ENCODE peak calls at places on chromosomes 13 and 19, in eight cellular contexts. One of them, this sample, is unnamed.

GRCh38 chr19:33568706-33569105 is 47.1 kb upstream of the PEPD start:
- DNase-seq in AG08395: no peak
- DNase-seq in fibroblast of lung: no peak
- DNase-seq in breast epithelium: no peak
- DNase-seq in NCI-H1092: no peak
- DNase-seq in effector CD8-positive, alpha-beta T cell: no peak
- DNase-seq in activated T-cell treated with anti-CD3 and anti-CD28 coated beads for 1 hour: no peak
- DNase-seq in fibroblast of pulmonary artery: no peak
- DNase-seq in this sample: no peak

GRCh38 chr13:111159362-111160320 is 44.5 kb downstream of the ARHGEF7 start:
- DNase-seq in AG08395: no peak
- DNase-seq in fibroblast of lung: no peak
- DNase-seq in breast epithelium: no peak
- DNase-seq in NCI-H1092: no peak
- DNase-seq in effector CD8-positive, alpha-beta T cell: no peak
- DNase-seq in activated T-cell treated with anti-CD3 and anti-CD28 coated beads for 1 hour: no peak
- DNase-seq in fibroblast of pulmonary artery: no peak
- DNase-seq in this sample: no peak

GRCh38 chr13:76828316-76828741 is 57.9 kb downstream of the KCTD12 start:
- DNase-seq in AG08395: peak
- DNase-seq in fibroblast of lung: no peak
- DNase-seq in breast epithelium: no peak
- DNase-seq in NCI-H1092: no peak
- DNase-seq in effector CD8-positive, alpha-beta T cell: no peak
- DNase-seq in activated T-cell treated with anti-CD3 and anti-CD28 coated beads for 1 hour: no peak
- DNase-seq in fibroblast of pulmonary artery: no peak
- DNase-seq in this sample: no peak

GRCh38 chr13:74305876-74306275 is 171.7 kb upstream of the KLF12 start:
- DNase-seq in AG08395: no peak
- DNase-seq in fibroblast of lung: peak
- DNase-seq in breast epithelium: no peak
- DNase-seq in NCI-H1092: no peak
- DNase-seq in effector CD8-positive, alpha-beta T cell: no peak
- DNase-seq in activated T-cell treated with anti-CD3 and anti-CD28 coated beads for 1 hour: no peak
- DNase-seq in fibroblast of pulmonary artery: no peak
- DNase-seq in this sample: no peak

GRCh38 chr19:51542699-51543098 is 11.2 kb upstream of the SIGLEC6 start:
- DNase-seq in AG08395: no peak
- DNase-seq in fibroblast of lung: no peak
- DNase-seq in breast epithelium: peak
- DNase-seq in NCI-H1092: no peak
- DNase-seq in effector CD8-positive, alpha-beta T cell: no peak
- DNase-seq in activated T-cell treated with anti-CD3 and anti-CD28 coated beads for 1 hour: no peak
- DNase-seq in fibroblast of pulmonary artery: no peak
- DNase-seq in this sample: no peak

GRCh38 chr19:53631949-53632407 is at the start of gene DPRX:
- DNase-seq in AG08395: no peak
- DNase-seq in fibroblast of lung: no peak
- DNase-seq in breast epithelium: no peak
- DNase-seq in NCI-H1092: no peak
- DNase-seq in effector CD8-positive, alpha-beta T cell: no peak
- DNase-seq in activated T-cell treated with anti-CD3 and anti-CD28 coated beads for 1 hour: no peak
- DNase-seq in fibroblast of pulmonary artery: no peak
- DNase-seq in this sample: no peak

GRCh38 chr19:6999938-7000732 is 21.1 kb downstream of the MBD3L2B start:
- DNase-seq in AG08395: no peak
- DNase-seq in fibroblast of lung: no peak
- DNase-seq in breast epithelium: no peak
- DNase-seq in NCI-H1092: no peak
- DNase-seq in effector CD8-positive, alpha-beta T cell: no peak
- DNase-seq in activated T-cell treated with anti-CD3 and anti-CD28 coated beads for 1 hour: no peak
- DNase-seq in fibroblast of pulmonary artery: no peak
- DNase-seq in this sample: no peak

GRCh38 chr19:3766520-3766919 is 4.0 kb downstream of the MRPL54 start:
- DNase-seq in AG08395: no peak
- DNase-seq in fibroblast of lung: no peak
- DNase-seq in breast epithelium: no peak
- DNase-seq in NCI-H1092: no peak
- DNase-seq in effector CD8-positive, alpha-beta T cell: no peak
- DNase-seq in activated T-cell treated with anti-CD3 and anti-CD28 coated beads for 1 hour: no peak
- DNase-seq in fibroblast of pulmonary artery: no peak
- DNase-seq in this sample: no peak

GRCh38 chr13:46339035-46339666 is 47.9 kb downstream of the RUBCNL start:
- DNase-seq in AG08395: peak
- DNase-seq in fibroblast of lung: peak
- DNase-seq in breast epithelium: no peak
- DNase-seq in NCI-H1092: no peak
- DNase-seq in effector CD8-positive, alpha-beta T cell: no peak
- DNase-seq in activated T-cell treated with anti-CD3 and anti-CD28 coated beads for 1 hour: no peak
- DNase-seq in fibroblast of pulmonary artery: peak
- DNase-seq in this sample: no peak

GRCh38 chr13:30442854-30443379 is 20.6 kb downstream of the UBE2L5 start:
- DNase-seq in AG08395: no peak
- DNase-seq in fibroblast of lung: no peak
- DNase-seq in breast epithelium: no peak
- DNase-seq in NCI-H1092: no peak
- DNase-seq in effector CD8-positive, alpha-beta T cell: no peak
- DNase-seq in activated T-cell treated with anti-CD3 and anti-CD28 coated beads for 1 hour: no peak
- DNase-seq in fibroblast of pulmonary artery: no peak
- DNase-seq in this sample: no peak

GRCh38 chr13:112246731-112247470 is 129.3 kb upstream of the SPACA7 start:
- DNase-seq in AG08395: no peak
- DNase-seq in fibroblast of lung: no peak
- DNase-seq in breast epithelium: no peak
- DNase-seq in NCI-H1092: no peak
- DNase-seq in effector CD8-positive, alpha-beta T cell: no peak
- DNase-seq in activated T-cell treated with anti-CD3 and anti-CD28 coated beads for 1 hour: no peak
- DNase-seq in fibroblast of pulmonary artery: no peak
- DNase-seq in this sample: no peak

GRCh38 chr13:43846496-43846895 is 33.0 kb downstream of the CCDC122 start:
- DNase-seq in AG08395: peak
- DNase-seq in fibroblast of lung: peak
- DNase-seq in breast epithelium: no peak
- DNase-seq in NCI-H1092: no peak
- DNase-seq in effector CD8-positive, alpha-beta T cell: no peak
- DNase-seq in activated T-cell treated with anti-CD3 and anti-CD28 coated beads for 1 hour: no peak
- DNase-seq in fibroblast of pulmonary artery: peak
- DNase-seq in this sample: no peak

GRCh38 chr19:50204811-50205675 is 1.6 kb downstream of the MYH14 start:
- DNase-seq in AG08395: no peak
- DNase-seq in fibroblast of lung: no peak
- DNase-seq in breast epithelium: peak
- DNase-seq in NCI-H1092: no peak
- DNase-seq in effector CD8-positive, alpha-beta T cell: no peak
- DNase-seq in activated T-cell treated with anti-CD3 and anti-CD28 coated beads for 1 hour: no peak
- DNase-seq in fibroblast of pulmonary artery: no peak
- DNase-seq in this sample: peak

GRCh38 chr19:9721861-9722260 is 46.7 kb downstream of the ZNF846 start:
- DNase-seq in AG08395: no peak
- DNase-seq in fibroblast of lung: no peak
- DNase-seq in breast epithelium: no peak
- DNase-seq in NCI-H1092: no peak
- DNase-seq in effector CD8-positive, alpha-beta T cell: no peak
- DNase-seq in activated T-cell treated with anti-CD3 and anti-CD28 coated beads for 1 hour: no peak
- DNase-seq in fibroblast of pulmonary artery: no peak
- DNase-seq in this sample: no peak

GRCh38 chr19:310141-310651 is 19.0 kb upstream of the PLPP2 start:
- DNase-seq in AG08395: no peak
- DNase-seq in fibroblast of lung: no peak
- DNase-seq in breast epithelium: no peak
- DNase-seq in NCI-H1092: no peak
- DNase-seq in effector CD8-positive, alpha-beta T cell: no peak
- DNase-seq in activated T-cell treated with anti-CD3 and anti-CD28 coated beads for 1 hour: no peak
- DNase-seq in fibroblast of pulmonary artery: no peak
- DNase-seq in this sample: no peak

GRCh38 chr19:23118400-23118799 is 1.6 kb downstream of the ZNF730 start:
- DNase-seq in AG08395: no peak
- DNase-seq in fibroblast of lung: no peak
- DNase-seq in breast epithelium: no peak
- DNase-seq in NCI-H1092: no peak
- DNase-seq in effector CD8-positive, alpha-beta T cell: no peak
- DNase-seq in activated T-cell treated with anti-CD3 and anti-CD28 coated beads for 1 hour: no peak
- DNase-seq in fibroblast of pulmonary artery: no peak
- DNase-seq in this sample: no peak

GRCh38 chr19:35847911-35848310 is 4.4 kb downstream of the NPHS1 start:
- DNase-seq in AG08395: no peak
- DNase-seq in fibroblast of lung: no peak
- DNase-seq in breast epithelium: no peak
- DNase-seq in NCI-H1092: no peak
- DNase-seq in effector CD8-positive, alpha-beta T cell: no peak
- DNase-seq in activated T-cell treated with anti-CD3 and anti-CD28 coated beads for 1 hour: no peak
- DNase-seq in fibroblast of pulmonary artery: no peak
- DNase-seq in this sample: no peak

GRCh38 chr19:19655641-19656343 is 7.7 kb downstream of the ATP13A1 start:
- DNase-seq in AG08395: no peak
- DNase-seq in fibroblast of lung: no peak
- DNase-seq in breast epithelium: no peak
- DNase-seq in NCI-H1092: no peak
- DNase-seq in effector CD8-positive, alpha-beta T cell: no peak
- DNase-seq in activated T-cell treated with anti-CD3 and anti-CD28 coated beads for 1 hour: no peak
- DNase-seq in fibroblast of pulmonary artery: no peak
- DNase-seq in this sample: no peak

GRCh38 chr19:49591731-49592485 is 926 bp downstream of the PRR12 start:
- DNase-seq in AG08395: peak
- DNase-seq in fibroblast of lung: peak
- DNase-seq in breast epithelium: no peak
- DNase-seq in NCI-H1092: peak
- DNase-seq in effector CD8-positive, alpha-beta T cell: peak
- DNase-seq in activated T-cell treated with anti-CD3 and anti-CD28 coated beads for 1 hour: peak
- DNase-seq in fibroblast of pulmonary artery: peak
- DNase-seq in this sample: peak

GRCh38 chr13:42638101-42638500 is 64.1 kb downstream of the TNFSF11 start:
- DNase-seq in AG08395: no peak
- DNase-seq in fibroblast of lung: no peak
- DNase-seq in breast epithelium: no peak
- DNase-seq in NCI-H1092: no peak
- DNase-seq in effector CD8-positive, alpha-beta T cell: no peak
- DNase-seq in activated T-cell treated with anti-CD3 and anti-CD28 coated beads for 1 hour: no peak
- DNase-seq in fibroblast of pulmonary artery: no peak
- DNase-seq in this sample: no peak

GRCh38 chr19:10290876-10291553 is 1.3 kb downstream of the ICAM5 start:
- DNase-seq in AG08395: peak
- DNase-seq in fibroblast of lung: no peak
- DNase-seq in breast epithelium: no peak
- DNase-seq in NCI-H1092: no peak
- DNase-seq in effector CD8-positive, alpha-beta T cell: peak
- DNase-seq in activated T-cell treated with anti-CD3 and anti-CD28 coated beads for 1 hour: no peak
- DNase-seq in fibroblast of pulmonary artery: no peak
- DNase-seq in this sample: no peak

GRCh38 chr19:38592940-38593339 is 24.8 kb downstream of the MAP4K1 start:
- DNase-seq in AG08395: no peak
- DNase-seq in fibroblast of lung: no peak
- DNase-seq in breast epithelium: no peak
- DNase-seq in NCI-H1092: no peak
- DNase-seq in effector CD8-positive, alpha-beta T cell: no peak
- DNase-seq in activated T-cell treated with anti-CD3 and anti-CD28 coated beads for 1 hour: no peak
- DNase-seq in fibroblast of pulmonary artery: no peak
- DNase-seq in this sample: no peak

GRCh38 chr19:6260912-6261636 is 18.7 kb downstream of the MLLT1 start:
- DNase-seq in AG08395: peak
- DNase-seq in fibroblast of lung: no peak
- DNase-seq in breast epithelium: no peak
- DNase-seq in NCI-H1092: no peak
- DNase-seq in effector CD8-positive, alpha-beta T cell: no peak
- DNase-seq in activated T-cell treated with anti-CD3 and anti-CD28 coated beads for 1 hour: no peak
- DNase-seq in fibroblast of pulmonary artery: peak
- DNase-seq in this sample: no peak

GRCh38 chr13:23856008-23856750 is 33.0 kb downstream of the MIPEP start:
- DNase-seq in AG08395: no peak
- DNase-seq in fibroblast of lung: no peak
- DNase-seq in breast epithelium: no peak
- DNase-seq in NCI-H1092: no peak
- DNase-seq in effector CD8-positive, alpha-beta T cell: no peak
- DNase-seq in activated T-cell treated with anti-CD3 and anti-CD28 coated beads for 1 hour: no peak
- DNase-seq in fibroblast of pulmonary artery: no peak
- DNase-seq in this sample: no peak

GRCh38 chr13:21435710-21436151 is 23.4 kb downstream of the ZDHHC20 start:
- DNase-seq in AG08395: peak
- DNase-seq in fibroblast of lung: peak
- DNase-seq in breast epithelium: no peak
- DNase-seq in NCI-H1092: no peak
- DNase-seq in effector CD8-positive, alpha-beta T cell: no peak
- DNase-seq in activated T-cell treated with anti-CD3 and anti-CD28 coated beads for 1 hour: peak
- DNase-seq in fibroblast of pulmonary artery: peak
- DNase-seq in this sample: no peak

GRCh38 chr13:102333320-102334181 is 68.3 kb downstream of the FGF14 start:
- DNase-seq in AG08395: no peak
- DNase-seq in fibroblast of lung: no peak
- DNase-seq in breast epithelium: no peak
- DNase-seq in NCI-H1092: no peak
- DNase-seq in effector CD8-positive, alpha-beta T cell: no peak
- DNase-seq in activated T-cell treated with anti-CD3 and anti-CD28 coated beads for 1 hour: no peak
- DNase-seq in fibroblast of pulmonary artery: no peak
- DNase-seq in this sample: peak

GRCh38 chr19:1979642-1980041 is 35.9 kb downstream of the BTBD2 start:
- DNase-seq in AG08395: no peak
- DNase-seq in fibroblast of lung: no peak
- DNase-seq in breast epithelium: no peak
- DNase-seq in NCI-H1092: no peak
- DNase-seq in effector CD8-positive, alpha-beta T cell: no peak
- DNase-seq in activated T-cell treated with anti-CD3 and anti-CD28 coated beads for 1 hour: no peak
- DNase-seq in fibroblast of pulmonary artery: no peak
- DNase-seq in this sample: no peak

GRCh38 chr13:81406022-81406421 is 1065.1 kb upstream of the SPRY2 start:
- DNase-seq in AG08395: no peak
- DNase-seq in fibroblast of lung: no peak
- DNase-seq in breast epithelium: no peak
- DNase-seq in NCI-H1092: no peak
- DNase-seq in effector CD8-positive, alpha-beta T cell: no peak
- DNase-seq in activated T-cell treated with anti-CD3 and anti-CD28 coated beads for 1 hour: no peak
- DNase-seq in fibroblast of pulmonary artery: no peak
- DNase-seq in this sample: no peak

GRCh38 chr13:72808917-72809500 is 27.1 kb downstream of the PIBF1 start:
- DNase-seq in AG08395: peak
- DNase-seq in fibroblast of lung: no peak
- DNase-seq in breast epithelium: no peak
- DNase-seq in NCI-H1092: no peak
- DNase-seq in effector CD8-positive, alpha-beta T cell: no peak
- DNase-seq in activated T-cell treated with anti-CD3 and anti-CD28 coated beads for 1 hour: no peak
- DNase-seq in fibroblast of pulmonary artery: peak
- DNase-seq in this sample: no peak

GRCh38 chr19:31103228-31103627 is 246.0 kb downstream of the TSHZ3 start:
- DNase-seq in AG08395: no peak
- DNase-seq in fibroblast of lung: no peak
- DNase-seq in breast epithelium: no peak
- DNase-seq in NCI-H1092: no peak
- DNase-seq in effector CD8-positive, alpha-beta T cell: no peak
- DNase-seq in activated T-cell treated with anti-CD3 and anti-CD28 coated beads for 1 hour: no peak
- DNase-seq in fibroblast of pulmonary artery: no peak
- DNase-seq in this sample: no peak

GRCh38 chr13:92297971-92298942 is 899.8 kb downstream of the GPC5 start:
- DNase-seq in AG08395: no peak
- DNase-seq in fibroblast of lung: no peak
- DNase-seq in breast epithelium: no peak
- DNase-seq in NCI-H1092: no peak
- DNase-seq in effector CD8-positive, alpha-beta T cell: no peak
- DNase-seq in activated T-cell treated with anti-CD3 and anti-CD28 coated beads for 1 hour: no peak
- DNase-seq in fibroblast of pulmonary artery: no peak
- DNase-seq in this sample: no peak

GRCh38 chr13:80841346-80841882 is 500.5 kb upstream of the SPRY2 start:
- DNase-seq in AG08395: no peak
- DNase-seq in fibroblast of lung: no peak
- DNase-seq in breast epithelium: no peak
- DNase-seq in NCI-H1092: no peak
- DNase-seq in effector CD8-positive, alpha-beta T cell: no peak
- DNase-seq in activated T-cell treated with anti-CD3 and anti-CD28 coated beads for 1 hour: no peak
- DNase-seq in fibroblast of pulmonary artery: no peak
- DNase-seq in this sample: peak

GRCh38 chr13:99984463-99985242 is 3.1 kb downstream of the ZIC2 start:
- DNase-seq in AG08395: no peak
- DNase-seq in fibroblast of lung: no peak
- DNase-seq in breast epithelium: no peak
- DNase-seq in NCI-H1092: peak
- DNase-seq in effector CD8-positive, alpha-beta T cell: no peak
- DNase-seq in activated T-cell treated with anti-CD3 and anti-CD28 coated beads for 1 hour: no peak
- DNase-seq in fibroblast of pulmonary artery: no peak
- DNase-seq in this sample: peak

GRCh38 chr13:99796175-99796819 is 175.3 kb downstream of the ZIC5 start:
- DNase-seq in AG08395: peak
- DNase-seq in fibroblast of lung: peak
- DNase-seq in breast epithelium: no peak
- DNase-seq in NCI-H1092: no peak
- DNase-seq in effector CD8-positive, alpha-beta T cell: no peak
- DNase-seq in activated T-cell treated with anti-CD3 and anti-CD28 coated beads for 1 hour: no peak
- DNase-seq in fibroblast of pulmonary artery: peak
- DNase-seq in this sample: no peak